ENCODE peak calls at places on chromosomes 12 and 14, in six cellular contexts. E is activated naive CD4-positive, alpha-beta T cell treated with Interleukin-2 at 50 U/mL for 16 hours; A is activated naive CD8-positive, alpha-beta T cell treated with anti-CD3 and anti-CD28 coated beads for 36 hours; W is activated B cell treated with CpG ODN at 0.5 μM for 24 hours; F is H4; S is NCI-H1105 treated with DMSO at 0.1 percent for 48 hours. L is an unnamed sample.

GRCh38 chr14:99809376-99809775 is 16.2 kb downstream of the EML1 start:
- DNase-seq in E (no peak), A (no peak), W (no peak), F (no peak), S (no peak), L (no peak)

GRCh38 chr12:47762850-47763440 is 4.3 kb upstream of the RAPGEF3 start:
- DNase-seq in E (no peak), A (no peak), W (no peak), F (no peak), S (no peak), L (no peak)

GRCh38 chr14:67962215-67962644 is 142.7 kb downstream of the RAD51B start:
- DNase-seq in E (no peak), A (no peak), W (no peak), F (no peak), S (no peak), L (no peak)

GRCh38 chr12:38823743-38824142 is 81.6 kb downstream of the CPNE8 start:
- DNase-seq in E (no peak), A (no peak), W (no peak), F (no peak), S (no peak), L (no peak)

GRCh38 chr12:49428652-49429549 is 61.6 kb downstream of the SPATS2 start:
- DNase-seq in E (no peak), A (no peak), W (no peak), F (peak), S (no peak), L (no peak)

GRCh38 chr12:65279387-65280112 is 1.1 kb downstream of the MSRB3 start:
- DNase-seq in E (no peak), A (no peak), W (no peak), F (no peak), S (no peak), L (no peak)

GRCh38 chr12:46491548-46491947 is 119.0 kb upstream of the SLC38A2 start:
- DNase-seq in E (no peak), A (no peak), W (no peak), F (no peak), S (no peak), L (no peak)

GRCh38 chr12:124694846-124695497 is 127.6 kb upstream of the NCOR2 start:
- DNase-seq in E (no peak), A (no peak), W (no peak), F (peak), S (no peak), L (no peak)

GRCh38 chr12:109255377-109255776 is 53.7 kb downstream of the FOXN4 start:
- DNase-seq in E (no peak), A (no peak), W (no peak), F (no peak), S (no peak), L (no peak)

GRCh38 chr12:48925218-48925871 is at the start of gene FKBP11:
- DNase-seq in E (peak), A (peak), W (peak), F (no peak), S (no peak), L (peak)

GRCh38 chr12:50107416-50108268 is 3.8 kb downstream of the GPD1 start:
- DNase-seq in E (no peak), A (no peak), W (no peak), F (no peak), S (no peak), L (no peak)

GRCh38 chr14:78088941-78089340 is 81.2 kb upstream of the NRXN3 start:
- DNase-seq in E (no peak), A (no peak), W (no peak), F (no peak), S (no peak), L (no peak)

GRCh38 chr14:56992332-56992820 is 182.1 kb upstream of the OTX2 start:
- DNase-seq in E (no peak), A (no peak), W (no peak), F (peak), S (no peak), L (no peak)

GRCh38 chr12:38156497-38157245 is 159.9 kb upstream of the ALG10B start:
- DNase-seq in E (no peak), A (no peak), W (no peak), F (no peak), S (no peak), L (no peak)

GRCh38 chr14:99314623-99315022 is 42.6 kb upstream of the BCL11B start:
- DNase-seq in E (no peak), A (no peak), W (no peak), F (no peak), S (no peak), L (no peak)

GRCh38 chr14:75069021-75069810 is at the start of gene ZC2HC1C:
- DNase-seq in E (peak), A (peak), W (peak), F (peak), S (peak), L (peak)

GRCh38 chr12:5912437-5913334 is 32.4 kb downstream of the ANO2 start:
- DNase-seq in E (no peak), A (no peak), W (no peak), F (no peak), S (no peak), L (peak)

GRCh38 chr12:15558915-15559528 is 230.2 kb downstream of the EPS8 start:
- DNase-seq in E (no peak), A (no peak), W (no peak), F (no peak), S (no peak), L (no peak)

GRCh38 chr12:121124402-121125109 is 8.1 kb upstream of the P2RX7 start:
- DNase-seq in E (peak), A (peak), W (no peak), F (peak), S (no peak), L (peak)

GRCh38 chr12:20364501-20364900 is 3.8 kb upstream of the PDE3A start:
- DNase-seq in E (no peak), A (no peak), W (no peak), F (no peak), S (no peak), L (no peak)

GRCh38 chr14:44979740-44980346 is 17.9 kb downstream of the TOGARAM1 start:
- DNase-seq in E (no peak), A (no peak), W (no peak), F (no peak), S (no peak), L (no peak)

GRCh38 chr14:24394275-24394674 is 4.5 kb upstream of the NYNRIN start:
- DNase-seq in E (no peak), A (no peak), W (no peak), F (no peak), S (no peak), L (no peak)

GRCh38 chr14:95375539-95376109 is 55.9 kb upstream of the CLMN start:
- DNase-seq in E (no peak), A (no peak), W (no peak), F (no peak), S (no peak), L (no peak)

GRCh38 chr12:113232787-113233585 is 11.7 kb downstream of the TPCN1 start:
- DNase-seq in E (peak), A (peak), W (peak), F (peak), S (peak), L (peak)

GRCh38 chr12:19035552-19035951 is 94.0 kb upstream of the PLEKHA5 start:
- DNase-seq in E (no peak), A (no peak), W (no peak), F (no peak), S (no peak), L (no peak)

GRCh38 chr12:124904306-124905098 is 9.9 kb downstream of the UBC start:
- DNase-seq in E (no peak), A (no peak), W (no peak), F (peak), S (no peak), L (no peak)

GRCh38 chr12:50555471-50555885 is 50.7 kb downstream of the DIP2B start:
- DNase-seq in E (peak), A (peak), W (no peak), F (no peak), S (no peak), L (no peak)

GRCh38 chr14:76287063-76287462 is 88.9 kb upstream of the ESRRB start:
- DNase-seq in E (no peak), A (no peak), W (no peak), F (no peak), S (no peak), L (no peak)

GRCh38 chr12:123483602-123484273 is 25.8 kb downstream of the SNRNP35 start:
- DNase-seq in E (no peak), A (peak), W (no peak), F (no peak), S (no peak), L (peak)

GRCh38 chr14:95023886-95024285 is 133.4 kb downstream of the DICER1 start:
- DNase-seq in E (no peak), A (no peak), W (no peak), F (peak), S (no peak), L (peak)

GRCh38 chr14:89773644-89774316 is 180.8 kb downstream of the EFCAB11 start:
- DNase-seq in E (peak), A (peak), W (peak), F (peak), S (no peak), L (peak)

GRCh38 chr12:56634242-56634836 is 4.2 kb upstream of the BAZ2A start:
- DNase-seq in E (peak), A (peak), W (no peak), F (no peak), S (peak), L (peak)

L was measured in activated CD8-positive, alpha-beta T cell treated with anti-CD3 and anti-CD28 coated beads, Interleukin-2, amount 10 ng/mL, durations not matched to agents 7 days and 5 days.